ENCODE peak calls at places on chromosome 14, in six cellular contexts. K is IMR-90; F is CD4-positive, CD25-positive, alpha-beta regulatory T cell; M is activated effector memory CD4-positive, alpha-beta T cell treated with Interleukin-2 at 50 U/mL for 16 hours; T is stimulated activated CD8-positive, alpha-beta memory T cell treated with anti-CD3 and anti-CD28 coated beads, Interleukin-7, amount 100 ng/mL, for 1 hour; P is tibial nerve. S is an unnamed sample.

GRCh38 chr14:99576761-99577705 is 27.0 kb downstream of the CCDC85C start:
- DNase-seq in F (no peak), T (no peak), P (no peak), K (no peak), M (no peak), S (no peak)

GRCh38 chr14:78022059-78022458 is 148.1 kb upstream of the NRXN3 start:
- DNase-seq in F (no peak), K (peak), P (peak), M (no peak), T (no peak), S (no peak)

GRCh38 chr14:61615743-61616523 is 79.4 kb upstream of the HIF1A start:
- DNase-seq in K (no peak), M (no peak), P (no peak), T (no peak), F (no peak), S (no peak)

GRCh38 chr14:101872333-101872732 is 92.0 kb upstream of the DYNC1H1 start:
- DNase-seq in F (no peak), M (no peak), K (no peak), T (no peak), P (no peak), S (no peak)

GRCh38 chr14:74804219-74804825 is 41.2 kb downstream of the YLPM1 start:
- DNase-seq in K (peak), P (no peak), F (no peak), M (no peak), T (no peak), S (no peak)

GRCh38 chr14:87705439-87705896 is 287.5 kb downstream of the GALC start:
- DNase-seq in T (no peak), K (no peak), F (no peak), P (no peak), M (no peak), S (no peak)

GRCh38 chr14:38290601-38291190 is 34.8 kb upstream of the CLEC14A start:
- DNase-seq in M (no peak), P (no peak), T (no peak), F (no peak), K (peak), S (no peak)

GRCh38 chr14:91317381-91318313 is 73.1 kb upstream of the GPR68 start:
- DNase-seq in M (peak), F (peak), T (peak), K (no peak), P (peak), S (peak)

GRCh38 chr14:52069617-52070431 is 965 bp upstream of the NID2 start:
- DNase-seq in P (no peak), F (no peak), K (peak), T (no peak), M (no peak), S (no peak)

GRCh38 chr14:64806202-64806861 is 73.4 kb downstream of the SPTB start:
- DNase-seq in K (peak), T (no peak), F (no peak), P (no peak), M (no peak), S (no peak)

GRCh38 chr14:21017528-21018245 is 7.2 kb downstream of the NDRG2 start:
- DNase-seq in F (no peak), K (no peak), M (no peak), P (no peak), T (no peak), S (no peak)

GRCh38 chr14:56129941-56130340 is 11.7 kb downstream of the PELI2 start:
- DNase-seq in T (no peak), M (no peak), P (no peak), F (no peak), K (no peak), S (no peak)

GRCh38 chr14:58663494-58664111 is 25.8 kb downstream of the DACT1 start:
- DNase-seq in M (no peak), F (no peak), T (no peak), P (no peak), K (peak), S (no peak)

GRCh38 chr14:75126679-75127473 is at the start of gene NEK9:
- DNase-seq in P (peak), M (peak), K (peak), T (peak), F (peak), S (peak)

GRCh38 chr14:102898298-102898697 is 24.2 kb upstream of the AMN start:
- DNase-seq in M (no peak), K (no peak), T (no peak), P (no peak), F (no peak), S (no peak)

GRCh38 chr14:32230695-32231280 is 27.7 kb upstream of the RNU6-8 start:
- DNase-seq in M (no peak), P (no peak), F (no peak), K (peak), T (no peak), S (no peak)

GRCh38 chr14:22463763-22464173 is 125.3 kb downstream of the DAD1 start:
- DNase-seq in P (no peak), K (no peak), M (no peak), F (no peak), T (no peak), S (no peak)

GRCh38 chr14:50045039-50045711 is 71.2 kb downstream of the VCPKMT start:
- DNase-seq in P (peak), F (peak), K (peak), M (peak), T (no peak), S (no peak)

GRCh38 chr14:61091657-61092273 is 110.7 kb downstream of the SLC38A6 start:
- DNase-seq in M (no peak), K (no peak), P (no peak), T (no peak), F (no peak), S (no peak)

GRCh38 chr14:91369628-91370445 is 47.8 kb downstream of the CCDC88C start:
- DNase-seq in F (peak), T (no peak), K (no peak), M (no peak), P (no peak), S (no peak)

GRCh38 chr14:89184952-89185351 is 232.1 kb downstream of the FOXN3 start:
- DNase-seq in F (no peak), M (no peak), K (no peak), T (no peak), P (no peak), S (peak)

GRCh38 chr14:105536051-105536450 is 9.7 kb downstream of the TMEM121 start:
- DNase-seq in P (no peak), K (no peak), T (no peak), M (no peak), F (no peak), S (no peak)

GRCh38 chr14:90517431-90517841 is 120.6 kb downstream of the CALM1 start:
- DNase-seq in P (no peak), M (no peak), T (no peak), F (no peak), K (no peak), S (no peak)

GRCh38 chr14:106737025-106737424 is 1210.6 kb downstream of the TMEM121 start:
- DNase-seq in M (no peak), F (no peak), K (no peak), T (peak), P (no peak), S (no peak)

GRCh38 chr14:91890291-91890749 is 23.0 kb upstream of the TC2N start:
- DNase-seq in T (no peak), P (no peak), K (no peak), F (no peak), M (no peak), S (no peak)

S was measured in cerebellar nuclear complex.